ENCODE peak calls at places on chromosome 16, in four cellular contexts. D is K562, S is GM12878, Q is HepG2. K is an unnamed sample.
A peak's percentile ranks its signal among the peaks of the same experiment; 100 is the strongest.

GRCh38 chr16:75282811-75283281 is 31.4 kb upstream of the BCAR1 start:
- DNase-seq in D (no peak), S (no peak), Q (no peak), K (no peak)

GRCh38 chr16:2752850-2753522 is 548 bp downstream of the SRRM2 start:
- DNase-seq in D (peak; percentile 91), Q (peak; percentile 56), S (no peak), K (no peak)

GRCh38 chr16:55853114-55853513 is 20.2 kb upstream of the CES1 start:
- DNase-seq in S (no peak), Q (no peak), D (no peak), K (no peak)

GRCh38 chr16:71360378-71360777 is 1.9 kb downstream of the CALB2 start:
- DNase-seq in S (no peak), Q (peak; percentile 25), D (peak; percentile 20), K (no peak)

GRCh38 chr16:30065943-30066881 is 652 bp downstream of the ALDOA start:
- DNase-seq in D (peak; percentile 74), Q (no peak), S (no peak), K (peak; percentile 40)

GRCh38 chr16:30033270-30033669 is 2.2 kb upstream of the TLCD3B start:
- DNase-seq in Q (no peak), D (peak; percentile 47), S (no peak), K (no peak)

GRCh38 chr16:78004501-78004900 is 17.8 kb upstream of the CLEC3A start:
- DNase-seq in D (no peak), S (no peak), Q (peak; percentile 23), K (no peak)

GRCh38 chr16:72664122-72664479 is 383.8 kb downstream of the ZFHX3 start:
- DNase-seq in S (no peak), D (no peak), Q (no peak), K (no peak)

GRCh38 chr16:52709286-52709685 is 162.3 kb upstream of the TOX3 start:
- DNase-seq in D (no peak), S (no peak), Q (no peak), K (no peak)

GRCh38 chr16:71205482-71206131 is 24.9 kb downstream of the HYDIN start:
- DNase-seq in Q (no peak), D (no peak), S (no peak), K (no peak)

GRCh38 chr16:55364811-55365210 is 40.8 kb downstream of the IRX6 start:
- DNase-seq in D (no peak), S (no peak), Q (no peak), K (no peak)

GRCh38 chr16:74577882-74578366 is 29.0 kb downstream of the GLG1 start:
- DNase-seq in D (no peak), Q (no peak), S (peak; percentile 57), K (no peak)

GRCh38 chr16:49078571-49078970 is 203.1 kb downstream of the CBLN1 start:
- DNase-seq in S (no peak), Q (no peak), D (no peak), K (no peak)

GRCh38 chr16:64419832-64420231 is 702.0 kb downstream of the CDH11 start:
- DNase-seq in Q (no peak), S (no peak), D (no peak), K (no peak)

GRCh38 chr16:30956601-30957455 is 726 bp upstream of the SETD1A start:
- DNase-seq in S (no peak), D (peak; percentile 84), Q (peak; percentile 92), K (peak; percentile 86)

GRCh38 chr16:12664334-12664733 is 139.4 kb downstream of the CPPED1 start:
- DNase-seq in D (no peak), S (no peak), Q (no peak), K (no peak)

GRCh38 chr16:17474037-17474436 is 3.3 kb upstream of the XYLT1 start:
- DNase-seq in S (no peak), D (no peak), Q (no peak), K (no peak)

GRCh38 chr16:57999366-57999970 is 1.0 kb downstream of the ZNF319 start:
- DNase-seq in Q (peak; percentile 29), S (no peak), D (no peak), K (no peak)

GRCh38 chr16:69567031-69567680 is 1.4 kb downstream of the NFAT5 start:
- DNase-seq in S (no peak), D (no peak), Q (peak; percentile 55), K (no peak)

GRCh38 chr16:58035356-58036170 is 10.0 kb downstream of the MMP15 start:
- DNase-seq in D (no peak), Q (no peak), S (no peak), K (no peak)

GRCh38 chr16:9797306-9797705 is 384.9 kb downstream of the GRIN2A start:
- DNase-seq in D (no peak), S (no peak), Q (peak; percentile 13), K (no peak)

GRCh38 chr16:58337090-58337444 is 42.2 kb upstream of the PRSS54 start:
- DNase-seq in D (no peak), Q (no peak), S (no peak), K (no peak)

GRCh38 chr16:68086860-68087268 is 1.7 kb downstream of the NFATC3 start:
- DNase-seq in S (no peak), D (no peak), Q (no peak), K (no peak)

GRCh38 chr16:58040496-58040846 is 14.9 kb downstream of the MMP15 start:
- DNase-seq in D (no peak), Q (no peak), S (no peak), K (no peak)

GRCh38 chr16:15961060-15961511 is 11.7 kb downstream of the ABCC1 start:
- DNase-seq in S (peak; percentile 90), D (no peak), Q (no peak), K (no peak)

GRCh38 chr16:30997000-30997886 is 12.2 kb downstream of the HSD3B7 start:
- DNase-seq in Q (peak; percentile 79), S (peak; percentile 51), D (peak; percentile 99), K (peak; percentile 87)

GRCh38 chr16:89096042-89096717 is 2.5 kb downstream of the ACSF3 start:
- DNase-seq in S (no peak), Q (no peak), D (no peak), K (no peak)

GRCh38 chr16:89097528-89097846 is 3.8 kb downstream of the ACSF3 start:
- DNase-seq in Q (no peak), S (no peak), D (no peak), K (no peak)

GRCh38 chr16:89098767-89099430 is 5.2 kb downstream of the ACSF3 start:
- DNase-seq in D (no peak), Q (no peak), S (no peak), K (no peak)

GRCh38 chr16:89095401-89095974 is 1.8 kb downstream of the ACSF3 start:
- DNase-seq in D (no peak), Q (no peak), S (no peak), K (no peak)

DNA sequence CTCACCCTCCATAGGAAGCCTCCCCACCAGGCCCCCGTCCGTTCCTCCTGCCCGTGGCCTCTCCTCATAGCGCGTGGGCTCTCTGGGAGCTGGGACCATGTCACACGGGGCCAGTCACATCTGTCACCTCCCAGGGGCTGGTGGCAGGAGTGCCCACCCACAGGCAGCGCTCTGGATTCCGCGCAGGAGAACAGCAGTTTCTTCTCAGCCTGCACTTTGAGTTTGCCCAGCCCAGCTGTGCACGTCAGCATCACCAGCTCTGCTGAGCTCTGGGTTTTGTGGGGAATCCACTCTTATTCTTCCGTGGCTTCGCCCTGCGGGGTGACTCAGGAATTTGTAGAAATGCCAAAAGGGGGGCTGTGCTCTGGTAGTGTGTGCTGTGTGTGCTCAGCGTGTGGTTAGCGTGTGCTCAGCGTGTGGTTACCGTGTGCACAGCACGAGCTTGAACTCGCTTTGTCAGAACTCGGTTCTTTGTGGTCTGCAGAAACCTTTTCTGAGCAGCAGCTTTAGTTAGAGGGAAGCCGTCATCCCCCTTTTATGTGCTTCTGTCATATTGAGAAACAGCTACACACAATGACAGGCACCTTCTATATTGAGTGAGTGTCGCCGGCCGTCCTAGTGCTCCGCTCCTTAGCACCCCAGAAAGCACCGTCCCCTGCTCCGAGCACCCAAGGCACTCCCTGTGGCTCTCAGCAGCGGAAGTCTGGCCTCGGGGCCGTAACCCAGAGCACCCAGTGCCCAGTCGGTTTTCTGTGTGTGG is 3.3 kb downstream of the ACSF3 start:
- DNase-seq in Q (no peak), S (no peak), D (no peak), K (no peak)
- TF ChIP-seq CREB1 in Q (no peak), S (peak; percentile 86), D (no peak), K (no peak)

GRCh38 chr16:424033-424622 is 1.3 kb upstream of the RAB11FIP3 start:
- DNase-seq in S (no peak), Q (peak; percentile 30), D (no peak), K (no peak)
- TF ChIP-seq CBFB in S (no peak), Q (no peak), D (no peak), K (no peak)

GRCh38 chr16:66881560-66881959 is 1.2 kb downstream of the PDP2 start:
- DNase-seq in S (no peak), Q (no peak), D (no peak), K (no peak)

GRCh38 chr16:66874079-66874775 is 6.1 kb upstream of the PDP2 start:
- DNase-seq in D (no peak), S (no peak), Q (no peak), K (no peak)

GRCh38 chr16:66880288-66881013 is at the start of gene PDP2:
- DNase-seq in Q (peak; percentile 97), D (peak; percentile 99), S (peak; percentile 80), K (peak; percentile 97)

GRCh38 chr16:66881014-66881417 is 701 bp downstream of the PDP2 start:
- DNase-seq in Q (no peak), S (no peak), D (peak; percentile 40), K (no peak)

GRCh38 chr16:66878067-66878466 is 2.2 kb upstream of the PDP2 start:
- DNase-seq in D (no peak), Q (no peak), S (no peak), K (no peak)
- TF ChIP-seq CREB1 in D (no peak), Q (no peak), S (no peak), K (no peak)

GRCh38 chr16:4262303-4262835 is 10.5 kb downstream of the TFAP4 start:
- DNase-seq in D (no peak), S (no peak), Q (no peak), K (no peak)

GRCh38 chr16:4261557-4262172 is 11.2 kb downstream of the TFAP4 start:
- DNase-seq in S (no peak), Q (peak; percentile 26), D (peak; percentile 61), K (peak; percentile 90)

GRCh38 chr16:4264546-4264945 is 8.3 kb downstream of the TFAP4 start:
- DNase-seq in D (no peak), Q (no peak), S (no peak), K (no peak)

GRCh38 chr16:4265676-4266075 is 7.1 kb downstream of the TFAP4 start:
- DNase-seq in D (no peak), S (no peak), Q (no peak), K (no peak)

DNA sequence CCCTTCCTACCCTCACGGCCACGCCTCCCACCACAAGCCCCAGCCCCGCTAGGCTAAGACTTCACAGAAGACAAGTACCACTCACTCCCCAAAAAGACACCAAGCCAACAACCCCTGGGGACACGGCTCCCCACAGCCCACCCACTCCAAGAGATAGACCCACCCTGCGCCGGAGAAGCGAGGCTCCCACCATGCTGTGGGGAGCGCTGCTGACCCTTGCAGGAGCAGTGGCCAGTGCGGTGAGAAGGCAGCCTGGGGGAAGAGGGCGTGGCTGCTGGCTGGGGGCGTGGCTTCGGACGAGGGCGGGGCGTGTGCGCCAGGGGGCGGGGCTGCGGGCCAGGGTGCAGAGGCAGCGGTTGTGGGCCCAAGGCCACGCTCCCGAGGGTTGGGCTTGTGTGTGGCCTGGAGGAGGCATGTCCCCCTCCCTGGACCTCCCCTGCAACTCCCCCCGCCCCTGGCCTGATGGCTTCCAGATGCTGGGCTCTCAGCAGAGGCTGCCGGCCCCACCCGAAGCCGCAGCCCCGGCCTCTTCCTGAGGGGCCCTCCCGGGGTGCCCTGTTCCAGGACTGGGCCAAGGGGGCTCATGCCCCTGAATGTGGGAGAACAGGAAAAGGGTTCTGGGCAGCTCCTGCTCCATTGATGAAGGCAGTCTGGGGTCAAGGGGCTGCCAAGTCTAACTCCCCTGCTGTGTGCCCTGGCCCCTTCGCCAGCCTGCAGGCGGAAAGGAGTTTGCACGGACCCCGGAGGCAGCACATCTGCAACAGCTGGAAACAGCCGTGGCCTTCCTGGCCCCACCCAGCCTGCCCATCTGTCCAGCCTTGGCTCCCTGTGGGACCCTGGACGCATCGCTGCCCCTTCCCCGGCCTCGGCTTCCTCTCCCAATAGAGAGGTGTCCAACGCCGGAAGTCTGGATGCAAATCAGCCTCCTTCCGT is 9.1 kb downstream of the TFAP4 start:
- DNase-seq in D (peak; percentile 96), Q (peak; percentile 47), S (no peak), K (peak; percentile 86)
- TF ChIP-seq CBFB in D (no peak), Q (no peak), S (no peak), K (no peak)